ENCODE peak calls at places on chromosomes 13 and 19, in nine cellular contexts. Z, G, Q, S, N, Y, U, T and C are unnamed samples.

GRCh38 chr13:75904012-75904411 is 267.9 kb downstream of the LMO7 start:
- DNase-seq in Z (no peak), G (no peak), Q (peak), S (peak), N (no peak), Y (no peak), U (no peak), T (no peak), C (no peak)

GRCh38 chr13:82847595-82847994 is 1034.7 kb downstream of the SLITRK1 start:
- DNase-seq in Z (no peak), G (peak), Q (no peak), S (no peak), N (peak), Y (no peak), U (no peak), T (no peak), C (no peak)

GRCh38 chr13:45705936-45706335 is 3.8 kb downstream of the CBY2 start:
- DNase-seq in Z (no peak), G (no peak), Q (no peak), S (no peak), N (no peak), Y (peak), U (no peak), T (no peak), C (peak)

GRCh38 chr19:31334849-31335624 is 14.2 kb downstream of the TSHZ3 start:
- DNase-seq in Z (no peak), G (no peak), Q (no peak), S (no peak), N (no peak), Y (no peak), U (no peak), T (no peak), C (no peak)

GRCh38 chr13:32881074-32881791 is 135.0 kb upstream of the KL start:
- DNase-seq in Z (no peak), G (no peak), Q (no peak), S (no peak), N (no peak), Y (no peak), U (no peak), T (peak), C (no peak)

GRCh38 chr13:29887030-29887557 is 36.7 kb upstream of the UBL3 start:
- DNase-seq in Z (no peak), G (no peak), Q (no peak), S (no peak), N (no peak), Y (no peak), U (no peak), T (no peak), C (no peak)

GRCh38 chr13:19845758-19846157 is 17.7 kb downstream of the ZMYM5 start:
- DNase-seq in Z (no peak), G (no peak), Q (no peak), S (no peak), N (no peak), Y (no peak), U (no peak), T (peak), C (no peak)

GRCh38 chr19:39518458-39518857 is 3.5 kb downstream of the SELENOV start:
- DNase-seq in Z (no peak), G (no peak), Q (no peak), S (no peak), N (peak), Y (no peak), U (no peak), T (no peak), C (no peak)

GRCh38 chr13:44519642-44520041 is 56.5 kb downstream of the TSC22D1 start:
- DNase-seq in Z (no peak), G (no peak), Q (no peak), S (no peak), N (no peak), Y (no peak), U (no peak), T (no peak), C (no peak)

GRCh38 chr19:42396542-42397314 is 6.6 kb upstream of the CNFN start:
- DNase-seq in Z (peak), G (peak), Q (peak), S (peak), N (peak), Y (peak), U (peak), T (peak), C (peak)

GRCh38 chr13:109331898-109332297 is 454.5 kb downstream of the IRS2 start:
- DNase-seq in Z (no peak), G (peak), Q (peak), S (peak), N (peak), Y (no peak), U (no peak), T (no peak), C (no peak)

GRCh38 chr13:99018418-99019180 is 40.7 kb upstream of the DOCK9 start:
- DNase-seq in Z (no peak), G (no peak), Q (no peak), S (no peak), N (no peak), Y (no peak), U (no peak), T (no peak), C (no peak)

GRCh38 chr13:32430018-32430747 is 2.3 kb upstream of the N4BP2L1 start:
- DNase-seq in Z (no peak), G (no peak), Q (no peak), S (no peak), N (no peak), Y (no peak), U (no peak), T (no peak), C (no peak)

GRCh38 chr13:31369213-31369612 is 169.4 kb downstream of the B3GLCT start:
- DNase-seq in Z (no peak), G (no peak), Q (no peak), S (no peak), N (no peak), Y (no peak), U (no peak), T (no peak), C (no peak)

GRCh38 chr19:6376512-6377193 is 920 bp upstream of the PSPN start:
- DNase-seq in Z (no peak), G (no peak), Q (no peak), S (no peak), N (no peak), Y (no peak), U (no peak), T (no peak), C (no peak)

GRCh38 chr13:103097366-103097928 is 31.2 kb upstream of the SLC10A2 start:
- DNase-seq in Z (no peak), G (no peak), Q (no peak), S (no peak), N (no peak), Y (no peak), U (no peak), T (no peak), C (no peak)

GRCh38 chr13:105144020-105144419 is 1391.4 kb downstream of the EFNB2 start:
- DNase-seq in Z (no peak), G (no peak), Q (no peak), S (no peak), N (peak), Y (no peak), U (no peak), T (no peak), C (no peak)

GRCh38 chr19:10701955-10702307 is 692 bp downstream of the QTRT1 start:
- DNase-seq in Z (no peak), G (peak), Q (no peak), S (peak), N (peak), Y (peak), U (no peak), T (no peak), C (peak)

GRCh38 chr19:55578761-55579747 is 1.6 kb downstream of the ZNF579 start:
- DNase-seq in Z (no peak), G (no peak), Q (no peak), S (no peak), N (no peak), Y (no peak), U (no peak), T (no peak), C (no peak)

GRCh38 chr13:51235756-51236564 is 13.8 kb downstream of the FAM124A start:
- DNase-seq in Z (no peak), G (no peak), Q (no peak), S (no peak), N (peak), Y (no peak), U (no peak), T (no peak), C (no peak)

GRCh38 chr13:83941669-83942335 is 59.5 kb upstream of the SLITRK1 start:
- DNase-seq in Z (no peak), G (no peak), Q (no peak), S (no peak), N (peak), Y (no peak), U (no peak), T (no peak), C (no peak)

GRCh38 chr13:49620170-49620621 is 8.1 kb upstream of the ARL11 start:
- DNase-seq in Z (no peak), G (no peak), Q (no peak), S (peak), N (no peak), Y (peak), U (no peak), T (no peak), C (no peak)

GRCh38 chr13:57640582-57640981 is 9.0 kb downstream of the PCDH17 start:
- DNase-seq in Z (no peak), G (no peak), Q (no peak), S (no peak), N (no peak), Y (no peak), U (no peak), T (no peak), C (no peak)

GRCh38 chr13:31675521-31675953 is 63.8 kb upstream of the RXFP2 start:
- DNase-seq in Z (no peak), G (no peak), Q (no peak), S (no peak), N (no peak), Y (no peak), U (no peak), T (no peak), C (no peak)

GRCh38 chr13:114166381-114167131 is 12.5 kb upstream of the CFAP97D2 start:
- DNase-seq in Z (no peak), G (peak), Q (no peak), S (peak), N (no peak), Y (no peak), U (no peak), T (no peak), C (no peak)

GRCh38 chr13:100875392-100876043 is 200.9 kb upstream of the TMTC4 start:
- DNase-seq in Z (no peak), G (no peak), Q (no peak), S (no peak), N (no peak), Y (peak), U (no peak), T (peak), C (no peak)

GRCh38 chr19:1037553-1038115 is 2.3 kb upstream of the ABCA7 start:
- DNase-seq in Z (no peak), G (no peak), Q (no peak), S (no peak), N (no peak), Y (peak), U (no peak), T (no peak), C (no peak)

GRCh38 chr13:60494296-60494695 is 97.3 kb downstream of the TDRD3 start:
- DNase-seq in Z (no peak), G (no peak), Q (no peak), S (no peak), N (peak), Y (no peak), U (no peak), T (no peak), C (no peak)

GRCh38 chr19:10271543-10272086 is 695 bp downstream of the ICAM1 start:
- DNase-seq in Z (no peak), G (no peak), Q (no peak), S (no peak), N (no peak), Y (peak), U (no peak), T (no peak), C (peak)

GRCh38 chr13:33462109-33462508 is 176.6 kb upstream of the STARD13 start:
- DNase-seq in Z (no peak), G (no peak), Q (no peak), S (no peak), N (no peak), Y (no peak), U (no peak), T (no peak), C (no peak)

GRCh38 chr13:114025432-114026127 is 51.7 kb upstream of the C13orf46 start:
- DNase-seq in Z (peak), G (no peak), Q (no peak), S (peak), N (no peak), Y (no peak), U (no peak), T (peak), C (no peak)

GRCh38 chr13:31611214-31611613 is 128.1 kb upstream of the RXFP2 start:
- DNase-seq in Z (no peak), G (no peak), Q (no peak), S (no peak), N (no peak), Y (no peak), U (no peak), T (no peak), C (no peak)

GRCh38 chr13:50355797-50356196 is 340.6 kb downstream of the KCNRG start:
- DNase-seq in Z (no peak), G (no peak), Q (no peak), S (no peak), N (no peak), Y (peak), U (no peak), T (no peak), C (no peak)

GRCh38 chr19:3632739-3633558 is 6.4 kb upstream of the CACTIN start:
- DNase-seq in Z (no peak), G (no peak), Q (no peak), S (no peak), N (no peak), Y (no peak), U (no peak), T (no peak), C (no peak)

GRCh38 chr13:51825165-51825592 is 19.8 kb downstream of the TMEM272 start:
- DNase-seq in Z (no peak), G (no peak), Q (no peak), S (no peak), N (no peak), Y (peak), U (no peak), T (no peak), C (no peak)